ENCODE peak calls at places on chromosomes 16 and 17, in six cellular contexts. Z is psoas muscle, T is OCI-LY7, D is tibial artery, J is fibroblast of lung, F is endothelial cell of umbilical vein. L is an unnamed sample.

GRCh38 chr17:34305606-34306005 is 13.6 kb upstream of the CCL8 start:
- DNase-seq in Z (no peak), T (no peak), D (no peak), J (peak), F (no peak), L (no peak)

GRCh38 chr16:17345043-17345442 is 125.7 kb downstream of the XYLT1 start:
- DNase-seq in Z (peak), T (no peak), D (peak), J (peak), F (no peak), L (peak)

GRCh38 chr17:68593331-68593710 is 7.8 kb downstream of the FAM20A start:
- DNase-seq in Z (no peak), T (no peak), D (no peak), J (no peak), F (no peak), L (no peak)

GRCh38 chr16:86212706-86213426 is 297.5 kb upstream of the FOXF1 start:
- DNase-seq in Z (no peak), T (no peak), D (no peak), J (no peak), F (no peak), L (no peak)

GRCh38 chr17:6507535-6507934 is 48.8 kb downstream of the PITPNM3 start:
- DNase-seq in Z (no peak), T (no peak), D (peak), J (peak), F (peak), L (no peak)

GRCh38 chr17:45410144-45411091 is 22.3 kb downstream of the ARHGAP27 start:
- DNase-seq in Z (no peak), T (peak), D (no peak), J (no peak), F (no peak), L (peak)

GRCh38 chr17:75315541-75316243 is 26.5 kb upstream of the SLC25A19 start:
- DNase-seq in Z (peak), T (no peak), D (no peak), J (peak), F (no peak), L (peak)

GRCh38 chr16:70582280-70582978 is 58.8 kb downstream of the SF3B3 start:
- DNase-seq in Z (no peak), T (no peak), D (no peak), J (no peak), F (no peak), L (no peak)

GRCh38 chr17:2867441-2868424 is 71.5 kb downstream of the RAP1GAP2 start:
- DNase-seq in Z (peak), T (no peak), D (no peak), J (peak), F (no peak), L (no peak)

GRCh38 chr16:21023509-21024202 is 123.1 kb downstream of the LYRM1 start:
- DNase-seq in Z (no peak), T (no peak), D (no peak), J (no peak), F (no peak), L (no peak)

GRCh38 chr17:76868176-76868668 is at the start of gene MGAT5B:
- DNase-seq in Z (peak), T (peak), D (peak), J (peak), F (peak), L (peak)

GRCh38 chr17:78838574-78839005 is 2.0 kb downstream of the USP36 start:
- DNase-seq in Z (no peak), T (no peak), D (no peak), J (no peak), F (no peak), L (no peak)

GRCh38 chr17:45101546-45101882 is 30.8 kb downstream of the PLCD3 start:
- DNase-seq in Z (no peak), T (no peak), D (no peak), J (no peak), F (no peak), L (no peak)

GRCh38 chr17:75487351-75488070 is 27.8 kb downstream of the CASKIN2 start:
- DNase-seq in Z (peak), T (peak), D (no peak), J (no peak), F (no peak), L (peak)

GRCh38 chr16:48609453-48610023 is 442 bp downstream of the N4BP1 start:
- DNase-seq in Z (peak), T (peak), D (peak), J (peak), F (no peak), L (peak)

GRCh38 chr17:79126139-79126538 is 51.5 kb downstream of the ENGASE start:
- DNase-seq in Z (no peak), T (peak), D (no peak), J (no peak), F (no peak), L (no peak)

GRCh38 chr17:17783825-17784598 is 52.8 kb downstream of the SREBF1 start:
- DNase-seq in Z (peak), T (peak), D (no peak), J (peak), F (peak), L (no peak)

GRCh38 chr16:46658925-46659324 is 30.1 kb downstream of the VPS35 start:
- DNase-seq in Z (peak), T (peak), D (no peak), J (no peak), F (no peak), L (peak)

GRCh38 chr16:89669755-89670154 is 12.1 kb downstream of the SPATA33 start:
- DNase-seq in Z (no peak), T (no peak), D (no peak), J (no peak), F (no peak), L (no peak)

GRCh38 chr16:48864055-48864454 is 254.1 kb upstream of the N4BP1 start:
- DNase-seq in Z (no peak), T (peak), D (no peak), J (no peak), F (no peak), L (no peak)

GRCh38 chr17:7774037-7774659 is 56.6 kb downstream of the DNAH2 start:
- DNase-seq in Z (no peak), T (no peak), D (no peak), J (peak), F (no peak), L (no peak)

GRCh38 chr16:53576904-53577303 is 73.9 kb upstream of the AKTIP start:
- DNase-seq in Z (no peak), T (no peak), D (no peak), J (no peak), F (no peak), L (no peak)

GRCh38 chr16:85724936-85725335 is 26.0 kb downstream of the C16orf74 start:
- DNase-seq in Z (no peak), T (no peak), D (no peak), J (no peak), F (no peak), L (no peak)

GRCh38 chr17:43042025-43042424 is 17.0 kb downstream of the RND2 start:
- DNase-seq in Z (no peak), T (no peak), D (no peak), J (peak), F (no peak), L (no peak)

GRCh38 chr16:86447228-86447627 is 63.1 kb upstream of the FOXF1 start:
- DNase-seq in Z (no peak), T (no peak), D (no peak), J (no peak), F (no peak), L (no peak)

GRCh38 chr17:511001-511690 is 158.5 kb upstream of the RPH3AL start:
- DNase-seq in Z (peak), T (no peak), D (no peak), J (peak), F (no peak), L (no peak)

GRCh38 chr17:49894761-49895160 is 46.9 kb upstream of the TAC4 start:
- DNase-seq in Z (no peak), T (no peak), D (no peak), J (no peak), F (no peak), L (no peak)

GRCh38 chr16:88784074-88784855 is 755 bp downstream of the PIEZO1 start:
- DNase-seq in Z (peak), T (peak), D (peak), J (peak), F (peak), L (peak)

GRCh38 chr17:74728033-74728701 is 8.9 kb upstream of the RAB37 start:
- DNase-seq in Z (no peak), T (no peak), D (no peak), J (no peak), F (no peak), L (no peak)

GRCh38 chr16:82630688-82631087 is 3.9 kb downstream of the CDH13 start:
- DNase-seq in Z (no peak), T (no peak), D (no peak), J (no peak), F (peak), L (no peak)
- TF ChIP-seq CTCF in Z (peak), T (peak), D (no peak), J (peak), F (peak), L (no peak)

GRCh38 chr17:27569884-27570577 is 61.0 kb upstream of the LGALS9 start:
- DNase-seq in Z (no peak), T (no peak), D (no peak), J (no peak), F (no peak), L (no peak)

GRCh38 chr17:27570578-27570914 is 60.4 kb upstream of the LGALS9 start:
- DNase-seq in Z (no peak), T (no peak), D (no peak), J (no peak), F (no peak), L (no peak)

GRCh38 chr17:27568216-27568615 is 62.8 kb upstream of the LGALS9 start:
- DNase-seq in Z (no peak), T (no peak), D (no peak), J (no peak), F (no peak), L (no peak)

GRCh38 chr17:27568811-27569210 is 62.2 kb upstream of the LGALS9 start:
- DNase-seq in Z (no peak), T (no peak), D (no peak), J (no peak), F (no peak), L (no peak)

GRCh38 chr17:27569257-27569722 is 61.7 kb upstream of the LGALS9 start:
- DNase-seq in Z (peak), T (peak), D (no peak), J (no peak), F (peak), L (peak)
- TF ChIP-seq CTCF in Z (peak), T (peak), D (no peak), J (peak), F (peak), L (peak)

GRCh38 chr16:57191056-57191536 is 5.0 kb downstream of the RSPRY1 start:
- DNase-seq in Z (no peak), T (no peak), D (no peak), J (peak), F (peak), L (no peak)
- TF ChIP-seq CTCF in Z (no peak), T (no peak), D (no peak), J (no peak), F (no peak), L (no peak)

DNA sequence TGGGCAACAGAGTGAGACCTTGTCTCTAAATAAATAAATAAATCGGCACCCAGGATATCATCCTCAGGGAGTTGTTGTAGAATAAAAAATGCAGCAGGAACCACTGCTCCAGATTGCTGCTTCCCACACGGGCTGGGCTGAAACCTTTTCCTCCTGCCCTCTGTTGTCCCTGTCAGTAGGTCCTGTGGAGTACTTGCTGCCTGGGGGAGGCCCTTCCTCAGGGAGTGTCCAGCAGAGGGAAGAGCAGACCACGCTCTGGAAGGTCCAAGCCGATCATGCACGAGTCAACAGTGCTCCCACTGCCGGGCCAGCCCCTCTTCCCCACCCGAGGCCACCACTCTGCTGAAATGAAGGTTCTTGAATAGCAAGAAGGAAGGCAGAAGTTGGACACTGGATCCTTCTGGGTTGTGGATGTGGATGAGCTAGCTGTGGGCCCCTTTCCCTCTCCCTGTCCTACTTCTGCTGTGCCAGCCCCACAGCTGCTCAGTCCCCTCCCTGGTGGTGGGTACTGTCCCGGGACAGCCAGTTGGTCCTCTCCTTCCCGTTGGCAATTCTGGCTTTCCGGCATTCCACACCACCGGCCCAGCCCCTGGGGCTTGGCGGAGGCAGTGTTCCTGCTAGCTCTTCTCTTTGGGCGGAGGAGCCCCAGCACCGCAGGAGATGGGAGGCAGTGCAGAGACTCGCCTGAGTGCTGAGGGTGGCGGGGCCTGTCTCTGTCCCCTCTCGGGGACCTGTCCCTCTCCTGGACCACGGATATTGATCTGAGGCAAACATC is 10.8 kb downstream of the CDK5R1 start:
- DNase-seq in Z (no peak), T (no peak), D (no peak), J (peak), F (no peak), L (no peak)
- TF ChIP-seq CTCF in Z (peak), T (no peak), D (no peak), J (no peak), F (no peak), L (peak)

DNA sequence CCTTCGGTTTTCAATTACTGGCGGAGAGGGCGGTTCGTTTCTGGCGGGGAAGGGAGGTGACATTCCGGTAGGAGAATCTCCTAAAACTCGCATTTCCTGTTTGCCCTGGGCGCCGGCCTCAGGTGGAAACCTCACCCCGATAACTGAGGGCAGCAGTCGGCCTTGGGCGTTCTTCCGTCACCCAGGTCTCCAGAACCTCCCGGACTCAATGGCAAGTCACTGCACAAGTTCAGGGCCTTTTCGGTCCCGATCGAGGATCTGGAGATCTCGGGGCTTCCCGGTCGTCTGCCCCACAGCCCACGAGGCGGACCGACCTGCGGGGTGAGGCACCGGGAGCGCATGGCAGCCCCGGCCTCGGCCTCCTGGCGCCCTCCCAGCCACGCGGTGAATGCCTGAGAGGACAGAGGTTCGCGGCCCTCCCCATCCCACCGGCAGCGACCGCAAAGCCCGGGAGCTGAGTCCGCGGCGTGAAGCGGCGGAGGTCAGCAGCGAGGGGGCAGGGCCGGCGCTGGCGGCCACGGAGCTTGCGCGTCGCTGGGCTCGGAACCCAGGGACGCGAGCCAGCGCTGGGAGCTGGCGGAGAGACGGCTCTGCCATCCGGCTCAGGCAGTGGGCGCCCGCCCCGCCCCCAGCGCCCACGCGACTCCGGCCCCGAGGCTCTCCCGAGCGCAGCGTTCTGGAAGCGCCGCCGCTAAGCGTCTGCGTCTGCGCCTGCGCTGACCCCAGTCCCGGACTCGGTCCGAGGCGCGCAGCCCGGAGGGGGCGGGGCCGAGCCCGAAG is 58.4 kb downstream of the SRL start:
- DNase-seq in Z (peak), T (peak), D (peak), J (peak), F (peak), L (peak)
- TF ChIP-seq CTCF in Z (no peak), T (no peak), D (no peak), J (no peak), F (no peak), L (no peak)

GRCh38 chr17:48631693-48632578 is 5.8 kb upstream of the HOXB9 start:
- DNase-seq in Z (no peak), T (no peak), D (no peak), J (no peak), F (no peak), L (peak)

GRCh38 chr17:48630925-48631692 is 5.0 kb upstream of the HOXB9 start:
- DNase-seq in Z (no peak), T (no peak), D (no peak), J (no peak), F (no peak), L (no peak)

GRCh38 chr17:48634446-48635208 is 8.5 kb upstream of the HOXB9 start:
- DNase-seq in Z (no peak), T (no peak), D (no peak), J (no peak), F (no peak), L (no peak)

GRCh38 chr17:48632579-48633265 is 6.6 kb upstream of the HOXB9 start:
- DNase-seq in Z (no peak), T (no peak), D (no peak), J (no peak), F (no peak), L (no peak)

GRCh38 chr17:48633266-48633816 is 7.2 kb upstream of the HOXB9 start:
- DNase-seq in Z (no peak), T (no peak), D (no peak), J (no peak), F (no peak), L (no peak)
- TF ChIP-seq CTCF in Z (no peak), T (no peak), D (no peak), J (no peak), F (no peak), L (no peak)

L was measured in GM13977.